ENCODE peak calls at places on chromosomes 7 and 10, in four cellular contexts. S is fibroblast of lung, K is Calu3, M is sigmoid colon. N is an unnamed sample.
A peak's percentile ranks its signal among the peaks of the same experiment; 100 is the strongest.

GRCh38 chr7:122651451-122651850 is 47.5 kb downstream of the RNF133 start:
- DNase-seq in S (peak; percentile 41), K (no peak), M (no peak), N (no peak)

GRCh38 chr7:11896663-11897062 is 64.7 kb upstream of the THSD7A start:
- DNase-seq in S (peak; percentile 47), K (no peak), M (no peak), N (no peak)

GRCh38 chr7:12549106-12549505 is 21.4 kb upstream of the SCIN start:
- DNase-seq in S (peak; percentile 85), K (no peak), M (no peak), N (no peak)

GRCh38 chr7:36742911-36743775 is 18.8 kb upstream of the AOAH start:
- DNase-seq in S (no peak), K (no peak), M (peak; percentile 70), N (no peak)

GRCh38 chr10:46538155-46538554 is 18.3 kb downstream of the GPRIN2 start:
- DNase-seq in S (no peak), K (no peak), M (no peak), N (no peak)

GRCh38 chr10:154348-154747 is 19.1 kb downstream of the ZMYND11 start:
- DNase-seq in S (peak; percentile 60), K (no peak), M (no peak), N (no peak)

GRCh38 chr7:156493942-156494341 is 146.6 kb upstream of the RNF32 start:
- DNase-seq in S (peak; percentile 29), K (no peak), M (no peak), N (no peak)

GRCh38 chr7:133052357-133052756 is 29.5 kb downstream of the CHCHD3 start:
- DNase-seq in S (peak; percentile 32), K (no peak), M (no peak), N (no peak)

GRCh38 chr7:40057292-40057691 is 77.1 kb downstream of the MPLKIP start:
- DNase-seq in S (peak; percentile 17), K (no peak), M (no peak), N (no peak)

GRCh38 chr10:73940634-73941221 is 29.8 kb downstream of the PLAU start:
- DNase-seq in S (peak; percentile 54), K (peak; percentile 96), M (peak; percentile 92), N (peak; percentile 86)

GRCh38 chr10:104045151-104046089 is 40.3 kb downstream of the COL17A1 start:
- DNase-seq in S (peak; percentile 62), K (peak; percentile 71), M (no peak), N (peak; percentile 51)

GRCh38 chr7:14902589-14902963 is at the start of gene DGKB:
- DNase-seq in S (peak; percentile 41), K (no peak), M (peak; percentile 82), N (no peak)

GRCh38 chr10:36634916-36635315 is 490.5 kb upstream of the ANKRD30A start:
- DNase-seq in S (peak; percentile 86), K (no peak), M (no peak), N (no peak)

GRCh38 chr10:113589225-113589770 is 36.4 kb downstream of the HABP2 start:
- DNase-seq in S (no peak), K (no peak), M (no peak), N (no peak)

GRCh38 chr7:50591480-50592438 is 26.6 kb upstream of the DDC start:
- DNase-seq in S (no peak), K (no peak), M (no peak), N (no peak)

GRCh38 chr7:39745320-39745719 is 121.9 kb downstream of the RALA start:
- DNase-seq in S (no peak), K (no peak), M (no peak), N (no peak)

GRCh38 chr7:47435889-47436312 is 146.0 kb downstream of the TNS3 start:
- DNase-seq in S (peak; percentile 74), K (peak; percentile 74), M (peak; percentile 87), N (no peak)

GRCh38 chr7:158771213-158771817 is 58.0 kb downstream of the ESYT2 start:
- DNase-seq in S (no peak), K (no peak), M (no peak), N (no peak)

GRCh38 chr10:22774102-22774501 is 59.7 kb upstream of the PIP4K2A start:
- DNase-seq in S (no peak), K (no peak), M (no peak), N (no peak)

GRCh38 chr7:151404216-151405011 is 5.4 kb downstream of the WDR86 start:
- DNase-seq in S (peak; percentile 14), K (peak; percentile 48), M (peak; percentile 81), N (no peak)

GRCh38 chr7:96663871-96664445 is 45.7 kb downstream of the SEM1 start:
- DNase-seq in S (no peak), K (no peak), M (no peak), N (no peak)

GRCh38 chr10:104434601-104435000 is 81.0 kb downstream of the CFAP58 start:
- DNase-seq in S (peak; percentile 48), K (no peak), M (no peak), N (no peak)

GRCh38 chr7:3955751-3956696 is 655.0 kb downstream of the SDK1 start:
- DNase-seq in S (peak; percentile 69), K (no peak), M (no peak), N (no peak)

GRCh38 chr10:126088144-126088543 is 191.8 kb downstream of the FANK1 start:
- DNase-seq in S (peak; percentile 71), K (no peak), M (no peak), N (no peak)

GRCh38 chr7:44736896-44737295 is 11.8 kb upstream of the ZMIZ2 start:
- DNase-seq in S (no peak), K (no peak), M (no peak), N (no peak)

GRCh38 chr10:92691591-92692084 is 1.9 kb downstream of the HHEX start:
- DNase-seq in S (no peak), K (no peak), M (peak; percentile 78), N (peak; percentile 50)

GRCh38 chr7:70676243-70676642 is 455.7 kb upstream of the GALNT17 start:
- DNase-seq in S (peak; percentile 32), K (no peak), M (no peak), N (no peak)

GRCh38 chr10:15069230-15069629 is 19.3 kb downstream of the ACBD7 start:
- DNase-seq in S (no peak), K (peak; percentile 2), M (no peak), N (no peak)
- TF ChIP-seq CTCF in S (no peak), K (no peak), M (no peak), N (no peak)

GRCh38 chr10:9311702-9312499 is 1257.4 kb downstream of the GATA3 start:
- DNase-seq in S (no peak), K (no peak), M (no peak), N (no peak)
- TF ChIP-seq CTCF in S (peak; percentile 10), K (no peak), M (no peak), N (no peak)

GRCh38 chr10:90969947-90970673 is 49.2 kb upstream of the ANKRD1 start:
- DNase-seq in S (peak; percentile 83), K (no peak), M (no peak), N (no peak)
- TF ChIP-seq CTCF in S (no peak), K (no peak), M (no peak), N (no peak)

DNA sequence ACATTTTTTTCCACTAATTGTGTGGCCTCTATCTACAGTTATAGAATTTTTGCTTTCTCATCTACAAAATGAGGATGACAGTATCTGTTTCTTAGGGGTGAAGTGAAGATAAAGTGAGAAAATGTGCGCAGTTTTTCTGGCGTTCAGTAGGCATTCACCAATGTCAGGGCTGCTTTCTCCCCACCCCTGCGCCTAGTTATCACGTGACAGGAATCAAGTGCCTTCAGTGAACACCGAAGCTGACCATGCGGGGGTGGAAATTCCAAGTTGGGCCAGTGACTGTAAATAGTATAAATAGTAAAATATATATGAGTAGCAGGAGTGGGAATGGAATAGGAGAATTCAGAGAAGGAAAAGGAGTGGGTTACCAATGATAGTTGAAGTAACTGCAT is 77.4 kb downstream of the TAF3 start:
- DNase-seq in S (no peak), K (no peak), M (no peak), N (no peak)
- TF ChIP-seq CTCF in S (no peak), K (no peak), M (no peak), N (no peak)

GRCh38 chr10:96556003-96556402 is 30.8 kb downstream of the TM9SF3 start:
- DNase-seq in S (peak; percentile 7), K (no peak), M (no peak), N (no peak)
- TF ChIP-seq CTCF in S (peak; percentile 12), K (no peak), M (peak; percentile 33), N (peak; percentile 42)

GRCh38 chr7:101378808-101379207 is 16.1 kb downstream of the COL26A1 start:
- DNase-seq in S (peak; percentile 22), K (no peak), M (no peak), N (no peak)

GRCh38 chr7:101382937-101383336 is 20.3 kb downstream of the COL26A1 start:
- DNase-seq in S (no peak), K (no peak), M (no peak), N (no peak)

GRCh38 chr7:101379302-101379701 is 16.6 kb downstream of the COL26A1 start:
- DNase-seq in S (no peak), K (no peak), M (no peak), N (no peak)

GRCh38 chr7:101377189-101377736 is 14.6 kb downstream of the COL26A1 start:
- DNase-seq in S (peak; percentile 16), K (no peak), M (no peak), N (no peak)

GRCh38 chr7:101381549-101381948 is 18.9 kb downstream of the COL26A1 start:
- DNase-seq in S (no peak), K (no peak), M (no peak), N (no peak)
- TF ChIP-seq CTCF in S (no peak), K (no peak), M (no peak), N (no peak)

GRCh38 chr7:100476903-100477870 is 1.8 kb downstream of the TSC22D4 start:
- DNase-seq in S (no peak), K (no peak), M (no peak), N (no peak)
- TF ChIP-seq CTCF in S (no peak), K (no peak), M (no peak), N (peak; percentile 64)

GRCh38 chr10:11270135-11270857 is 252.6 kb downstream of the CELF2 start:
- DNase-seq in S (peak; percentile 51), K (peak; percentile 84), M (peak; percentile 84), N (no peak)
- TF ChIP-seq CTCF in S (peak; percentile 88), K (peak; percentile 90), M (peak; percentile 79), N (peak; percentile 84)

DNA sequence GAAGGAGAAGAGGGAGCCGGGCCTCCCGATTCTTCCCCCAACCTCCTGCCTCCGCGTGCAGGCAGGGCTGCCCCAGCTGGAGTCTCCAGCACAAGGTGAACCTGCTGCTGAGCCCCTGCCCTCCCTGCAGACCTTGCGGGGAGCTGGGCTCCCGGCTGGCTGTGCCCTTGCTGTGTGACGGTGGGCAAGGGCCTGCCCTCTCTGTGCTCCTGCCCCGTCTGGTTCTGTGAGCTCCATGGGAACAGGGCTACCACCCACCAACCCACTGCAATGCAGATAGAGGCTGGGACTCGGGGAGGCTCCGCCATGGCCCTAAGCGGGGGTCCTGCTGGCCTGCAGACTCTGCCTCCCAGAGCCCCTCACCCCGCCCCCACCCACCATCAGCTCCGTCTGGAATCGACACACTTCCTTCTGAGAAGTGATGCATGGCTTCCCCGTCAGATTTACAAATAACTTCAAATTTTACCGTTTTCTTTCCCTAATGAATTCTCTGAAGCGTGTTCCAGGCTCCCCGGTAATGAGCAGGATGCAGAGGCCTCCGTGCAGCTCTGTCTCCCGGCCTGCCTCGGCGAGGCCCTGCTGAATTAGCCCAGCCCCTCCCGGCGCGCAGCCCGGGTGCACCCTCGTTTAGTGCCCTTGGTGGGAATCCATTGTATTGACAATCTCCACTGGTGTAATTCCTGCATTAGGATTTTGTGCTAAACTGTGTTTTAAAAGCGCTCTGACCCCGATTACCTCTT is 111.0 kb downstream of the MICALL2 start:
- DNase-seq in S (no peak), K (no peak), M (no peak), N (no peak)
- TF ChIP-seq CTCF in S (no peak), K (no peak), M (no peak), N (no peak)